ENCODE peak calls at places on chromosomes 13 and 19, in four cellular contexts. E, M, P and G are unnamed samples.
A peak's percentile ranks its signal among the peaks of the same experiment; 100 is the strongest.

GRCh38 chr19:15283141-15283885 is 49.0 kb downstream of the BRD4 start:
- DNase-seq in E (no peak), M (peak; percentile 79), P (no peak), G (no peak)

GRCh38 chr13:93496985-93497673 is 270.5 kb downstream of the GPC6 start:
- DNase-seq in E (no peak), M (peak; percentile 25), P (no peak), G (no peak)

GRCh38 chr19:18291590-18292459 is 10.4 kb upstream of the JUND start:
- DNase-seq in E (peak; percentile 77), M (peak; percentile 83), P (peak; percentile 90), G (no peak)

GRCh38 chr19:17001603-17002183 is 24.9 kb downstream of the CPAMD8 start:
- DNase-seq in E (no peak), M (no peak), P (no peak), G (no peak)

GRCh38 chr13:114146629-114147028 is 14.2 kb upstream of the RASA3 start:
- DNase-seq in E (no peak), M (no peak), P (no peak), G (no peak)

GRCh38 chr13:62704795-62705329 is 1289.2 kb upstream of the PCDH20 start:
- DNase-seq in E (no peak), M (no peak), P (no peak), G (no peak)

GRCh38 chr19:10830941-10831779 is 4.9 kb downstream of the TMED1 start:
- DNase-seq in E (no peak), M (no peak), P (no peak), G (no peak)

GRCh38 chr19:1263198-1263597 is 5.9 kb upstream of the CIRBP start:
- DNase-seq in E (no peak), M (no peak), P (no peak), G (no peak)

GRCh38 chr19:1853295-1854031 is 5.2 kb upstream of the REXO1 start:
- DNase-seq in E (peak; percentile 68), M (peak; percentile 87), P (peak; percentile 81), G (no peak)

GRCh38 chr13:26952551-26953138 is 192.1 kb upstream of the GPR12 start:
- DNase-seq in E (no peak), M (no peak), P (no peak), G (no peak)

GRCh38 chr13:98919566-98919965 is 58.3 kb downstream of the DOCK9 start:
- DNase-seq in E (no peak), M (no peak), P (no peak), G (no peak)

GRCh38 chr19:45074744-45075143 is 1.5 kb downstream of the ZNF296 start:
- DNase-seq in E (no peak), M (no peak), P (no peak), G (no peak)

GRCh38 chr19:42467437-42467760 is 24.7 kb upstream of the CXCL17 start:
- DNase-seq in E (no peak), M (no peak), P (no peak), G (no peak)

GRCh38 chr19:45757696-45758095 is 11.4 kb downstream of the SIX5 start:
- DNase-seq in E (no peak), M (peak; percentile 69), P (no peak), G (no peak)

GRCh38 chr19:3276341-3276799 is 51.9 kb downstream of the CELF5 start:
- DNase-seq in E (no peak), M (no peak), P (peak; percentile 48), G (no peak)

GRCh38 chr13:98181106-98181815 is 4.2 kb upstream of the RNF113B start:
- DNase-seq in E (no peak), M (no peak), P (no peak), G (no peak)

GRCh38 chr19:20077791-20078463 is at the start of gene ZNF90:
- DNase-seq in E (peak; percentile 99), M (peak; percentile 96), P (peak; percentile 92), G (peak; percentile 91)

GRCh38 chr19:20078696-20079095 is 896 bp downstream of the ZNF90 start:
- DNase-seq in E (peak; percentile 16), M (peak; percentile 60), P (peak; percentile 32), G (no peak)

DNA sequence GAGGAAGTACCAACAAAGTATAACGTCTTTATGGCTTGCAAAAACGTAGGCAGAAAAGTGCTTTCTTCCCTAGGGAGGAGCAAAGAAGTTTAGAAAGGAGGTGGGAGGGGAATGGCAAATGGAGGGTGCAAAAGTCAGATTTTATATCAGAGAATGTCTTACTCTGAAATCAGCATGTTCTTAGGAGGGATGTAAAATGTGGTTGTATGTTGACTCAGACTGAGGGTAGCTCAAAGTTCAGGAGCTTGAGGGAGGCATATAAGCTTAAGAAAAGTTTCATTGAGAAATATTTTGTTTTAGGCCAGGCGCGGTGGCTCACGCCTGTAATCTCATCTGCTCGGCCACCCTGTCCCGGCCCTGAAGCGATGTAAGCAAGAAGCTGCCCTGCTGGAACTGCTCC is 1.7 kb downstream of the ZNF90 start:
- DNase-seq in E (no peak), M (peak; percentile 7), P (no peak), G (no peak)
- H3K4me3 ChIP-seq in E (no peak overlapping the region), M (no peak overlapping the region), P (no peak overlapping the region), G (no peak overlapping the region)

GRCh38 chr13:111202149-111202548 is 87.0 kb downstream of the ARHGEF7 start:
- DNase-seq in E (no peak), M (no peak), P (no peak), G (no peak)
- H3K4me3 ChIP-seq in E (no peak overlapping the region), M (no peak overlapping the region), P (no peak overlapping the region), G (no peak overlapping the region)

GRCh38 chr13:27979001-27979643 is 9.4 kb downstream of the URAD start:
- DNase-seq in E (no peak), M (no peak), P (no peak), G (no peak)

GRCh38 chr13:27980280-27980998 is 8.1 kb downstream of the URAD start:
- DNase-seq in E (no peak), M (no peak), P (no peak), G (no peak)

GRCh38 chr13:27979765-27980279 is 8.7 kb downstream of the URAD start:
- DNase-seq in E (no peak), M (no peak), P (no peak), G (no peak)

GRCh38 chr13:27982361-27982760 is 6.1 kb downstream of the URAD start:
- DNase-seq in E (no peak), M (no peak), P (no peak), G (no peak)

GRCh38 chr13:27981006-27981708 is 7.3 kb downstream of the URAD start:
- DNase-seq in E (no peak), M (no peak), P (no peak), G (no peak)
- H3K4me3 ChIP-seq in E (no peak overlapping the region), M (no peak overlapping the region), P (no peak overlapping the region), G (no peak overlapping the region)

DNA sequence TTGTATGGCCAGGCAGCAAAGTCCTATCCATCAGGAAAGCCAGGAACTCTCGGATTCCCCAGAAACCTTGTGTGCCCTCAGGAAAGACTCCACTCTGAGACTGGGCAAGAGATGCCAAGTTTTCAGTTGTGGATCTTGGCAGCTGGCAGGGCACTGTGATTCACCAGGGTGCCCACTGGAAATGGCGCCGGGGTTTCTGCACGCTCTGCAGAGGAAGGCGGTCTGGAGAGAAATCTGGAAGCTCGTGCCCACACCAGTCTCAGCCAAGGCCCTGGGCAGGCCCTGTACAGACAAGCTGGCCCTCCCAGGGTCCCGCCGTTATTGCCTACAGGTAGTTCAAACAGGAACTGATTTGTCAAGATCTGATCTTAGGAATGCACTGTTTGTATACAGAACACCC is 4.9 kb downstream of the NAPA start:
- DNase-seq in E (no peak), M (no peak), P (no peak), G (no peak)
- H3K4me3 ChIP-seq in E (no peak overlapping the region), M (no peak overlapping the region), P (no peak overlapping the region), G (no peak overlapping the region)

GRCh38 chr13:50209646-50210045 is 194.4 kb downstream of the KCNRG start:
- DNase-seq in E (no peak), M (no peak), P (no peak), G (no peak)
- H3K4me3 ChIP-seq in E (no peak overlapping the region), M (peak overlapping the region; percentile 79), P (no peak overlapping the region), G (no peak overlapping the region)

GRCh38 chr13:111792956-111793355 is 274.0 kb upstream of the SOX1 start:
- DNase-seq in E (no peak), M (no peak), P (no peak), G (no peak)

GRCh38 chr13:111791131-111791530 is 275.8 kb upstream of the SOX1 start:
- DNase-seq in E (no peak), M (no peak), P (no peak), G (no peak)

GRCh38 chr13:111789011-111789410 is 277.9 kb upstream of the SOX1 start:
- DNase-seq in E (no peak), M (no peak), P (no peak), G (no peak)

GRCh38 chr13:111789420-111789819 is 277.5 kb upstream of the SOX1 start:
- DNase-seq in E (no peak), M (no peak), P (no peak), G (no peak)

DNA sequence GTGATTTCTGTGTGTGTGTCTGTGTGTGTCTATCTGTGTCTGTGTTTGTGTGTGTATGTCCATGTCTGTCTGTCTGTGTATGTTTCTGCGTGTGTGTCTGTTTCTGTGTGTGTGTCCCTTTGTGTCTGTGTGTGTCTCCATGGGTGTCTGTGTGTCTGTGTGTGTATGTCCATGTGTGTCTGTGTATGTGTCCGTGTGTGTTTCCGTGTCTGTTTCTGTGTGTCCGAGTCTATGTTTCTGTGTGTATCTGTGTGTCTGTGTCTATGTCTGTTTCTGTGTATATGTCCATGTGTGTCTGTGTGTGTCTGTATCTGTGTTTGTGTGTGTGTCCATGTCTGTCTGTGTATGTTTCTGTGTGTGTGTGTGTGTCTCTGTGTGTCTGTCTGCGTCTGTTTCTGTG is 276.3 kb upstream of the SOX1 start:
- DNase-seq in E (no peak), M (no peak), P (no peak), G (no peak)
- H3K4me3 ChIP-seq in E (no peak overlapping the region), M (no peak overlapping the region), P (no peak overlapping the region), G (no peak overlapping the region)